ENCODE peak calls at places on chromosomes 16 and 17, in four cellular contexts. One of them, this sample, is unnamed.

GRCh38 chr16:47258874-47259461 is 115.2 kb upstream of the NETO2 start:
- DNase-seq in tibial nerve: no peak
- DNase-seq in breast epithelium: no peak
- DNase-seq in suprapubic skin: no peak
- DNase-seq in this sample: no peak

GRCh38 chr17:43791589-43791988 is 11.4 kb downstream of the CFAP97D1 start:
- DNase-seq in tibial nerve: no peak
- DNase-seq in suprapubic skin: no peak
- DNase-seq in breast epithelium: no peak
- DNase-seq in this sample: no peak

GRCh38 chr17:57604771-57605733 is 140.0 kb downstream of the CCDC182 start:
- DNase-seq in tibial nerve: peak
- DNase-seq in breast epithelium: peak
- DNase-seq in suprapubic skin: no peak
- DNase-seq in this sample: peak

GRCh38 chr16:66293207-66293735 is 73.2 kb upstream of the CDH5 start:
- DNase-seq in suprapubic skin: no peak
- DNase-seq in breast epithelium: no peak
- DNase-seq in tibial nerve: no peak
- DNase-seq in this sample: no peak

GRCh38 chr17:65518256-65518655 is 43.2 kb downstream of the AXIN2 start:
- DNase-seq in suprapubic skin: no peak
- DNase-seq in tibial nerve: no peak
- DNase-seq in breast epithelium: no peak
- DNase-seq in this sample: no peak

GRCh38 chr17:68771867-68772515 is 170.8 kb upstream of the FAM20A start:
- DNase-seq in tibial nerve: peak
- DNase-seq in suprapubic skin: no peak
- DNase-seq in breast epithelium: no peak
- DNase-seq in this sample: no peak

GRCh38 chr17:80279895-80280294 is 19.2 kb downstream of the RNF213 start:
- DNase-seq in suprapubic skin: no peak
- DNase-seq in breast epithelium: no peak
- DNase-seq in tibial nerve: no peak
- DNase-seq in this sample: no peak

GRCh38 chr17:42422412-42422957 is 571 bp downstream of the CAVIN1 start:
- DNase-seq in breast epithelium: peak
- DNase-seq in suprapubic skin: no peak
- DNase-seq in tibial nerve: no peak
- DNase-seq in this sample: no peak

GRCh38 chr16:63617047-63617989 is 1504.5 kb downstream of the CDH11 start:
- DNase-seq in suprapubic skin: no peak
- DNase-seq in breast epithelium: no peak
- DNase-seq in tibial nerve: no peak
- DNase-seq in this sample: no peak
- H3K4me3 ChIP-seq in suprapubic skin: peak
- H3K4me3 ChIP-seq in breast epithelium: peak
- H3K4me3 ChIP-seq in tibial nerve: peak
- H3K4me3 ChIP-seq in this sample: peak

GRCh38 chr17:334974-335481 is 17.6 kb downstream of the RPH3AL start:
- DNase-seq in tibial nerve: no peak
- DNase-seq in breast epithelium: no peak
- DNase-seq in suprapubic skin: peak
- DNase-seq in this sample: no peak

GRCh38 chr17:332558-333322 is 19.9 kb downstream of the RPH3AL start:
- DNase-seq in breast epithelium: no peak
- DNase-seq in suprapubic skin: peak
- DNase-seq in tibial nerve: no peak
- DNase-seq in this sample: no peak

GRCh38 chr17:335691-336090 is 16.9 kb downstream of the RPH3AL start:
- DNase-seq in tibial nerve: no peak
- DNase-seq in suprapubic skin: no peak
- DNase-seq in breast epithelium: no peak
- DNase-seq in this sample: no peak

GRCh38 chr17:332023-332422 is 20.6 kb downstream of the RPH3AL start:
- DNase-seq in suprapubic skin: no peak
- DNase-seq in tibial nerve: no peak
- DNase-seq in breast epithelium: no peak
- DNase-seq in this sample: no peak

DNA sequence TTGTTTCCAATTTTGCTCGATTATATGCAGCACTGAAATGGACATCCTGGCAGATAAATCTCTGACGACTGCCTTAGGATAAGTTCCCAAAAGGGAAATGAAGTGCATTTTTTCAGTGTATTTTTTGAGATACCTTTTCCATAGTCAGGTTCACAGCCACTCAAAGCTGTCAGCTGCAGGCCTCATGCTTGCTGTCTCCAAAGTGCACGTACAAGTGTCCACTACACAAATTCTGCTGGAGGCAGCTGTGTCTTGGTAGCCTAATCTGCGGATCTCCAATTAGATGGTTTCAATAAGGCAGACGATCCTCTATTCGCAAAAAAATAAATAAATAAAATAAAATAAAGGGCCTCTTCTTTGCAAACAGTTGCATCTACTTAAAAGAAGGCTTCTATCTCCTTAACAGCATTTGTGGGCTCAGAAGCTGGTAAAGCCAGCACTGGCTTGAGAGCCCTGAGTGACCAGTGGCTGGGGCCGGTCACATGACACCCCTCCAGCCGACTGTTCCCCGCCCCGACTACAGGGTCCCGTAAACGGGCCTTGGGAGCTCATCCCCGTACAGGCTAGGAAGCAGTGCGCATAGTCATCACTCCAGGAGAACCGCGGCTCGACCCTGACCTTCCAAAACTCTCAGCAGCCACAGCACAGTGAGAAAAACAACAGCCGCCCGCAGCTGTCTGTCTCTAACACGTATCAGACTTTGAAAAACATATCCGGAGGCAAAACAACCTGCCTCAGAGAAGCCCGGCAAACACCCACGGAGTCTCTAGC is 18.8 kb downstream of the RPH3AL start:
- DNase-seq in suprapubic skin: peak
- DNase-seq in tibial nerve: peak
- DNase-seq in breast epithelium: no peak
- DNase-seq in this sample: peak
- TF ChIP-seq POLR2A in suprapubic skin: no peak
- TF ChIP-seq POLR2A in tibial nerve: peak
- TF ChIP-seq POLR2A in breast epithelium: no peak
- TF ChIP-seq POLR2A in this sample: peak

DNA sequence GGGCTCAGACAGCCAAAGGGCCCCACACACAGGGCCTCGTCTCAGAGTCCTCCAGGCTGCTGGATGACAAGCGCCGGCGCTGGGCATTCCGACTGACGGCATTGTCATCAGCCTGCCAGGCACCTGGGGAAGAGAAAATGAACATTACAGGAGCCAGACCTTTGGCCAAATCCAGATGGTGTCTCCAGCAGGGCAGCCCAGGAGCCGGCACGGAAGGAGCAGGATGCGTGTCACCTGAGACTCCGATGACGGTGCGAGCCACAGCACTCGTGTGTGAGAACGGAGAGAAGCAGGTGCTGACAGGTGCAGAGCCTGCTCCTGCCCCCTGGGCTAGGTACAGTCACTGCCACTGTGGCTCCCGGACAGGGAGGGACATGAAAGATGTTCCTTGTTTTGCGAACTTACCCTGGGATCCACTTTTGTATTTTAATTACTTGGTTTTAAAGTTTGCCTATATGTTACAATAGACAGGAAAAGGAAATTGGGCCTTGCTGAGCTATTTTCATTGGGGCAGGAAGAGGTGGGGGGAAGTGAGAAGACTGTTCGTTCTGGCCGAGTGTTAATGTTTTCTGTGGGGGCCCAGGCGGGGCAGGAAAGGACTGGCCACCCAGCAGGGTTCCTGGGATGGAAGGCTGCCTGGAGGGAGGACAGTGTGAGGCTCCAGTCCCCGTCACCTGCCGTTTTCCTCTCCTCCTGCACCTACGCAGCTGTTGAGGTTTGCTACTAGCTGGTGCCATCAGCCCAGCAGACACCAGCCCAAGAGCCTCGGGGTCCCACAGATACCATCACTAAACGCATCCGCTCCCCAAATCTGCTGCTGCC is 4.4 kb upstream of the FOXJ1 start:
- DNase-seq in breast epithelium: peak
- DNase-seq in suprapubic skin: no peak
- DNase-seq in tibial nerve: no peak
- DNase-seq in this sample: peak
- H3K27ac ChIP-seq in breast epithelium: peak
- H3K27ac ChIP-seq in suprapubic skin: peak
- H3K27ac ChIP-seq in tibial nerve: no peak
- H3K27ac ChIP-seq in this sample: peak

DNA sequence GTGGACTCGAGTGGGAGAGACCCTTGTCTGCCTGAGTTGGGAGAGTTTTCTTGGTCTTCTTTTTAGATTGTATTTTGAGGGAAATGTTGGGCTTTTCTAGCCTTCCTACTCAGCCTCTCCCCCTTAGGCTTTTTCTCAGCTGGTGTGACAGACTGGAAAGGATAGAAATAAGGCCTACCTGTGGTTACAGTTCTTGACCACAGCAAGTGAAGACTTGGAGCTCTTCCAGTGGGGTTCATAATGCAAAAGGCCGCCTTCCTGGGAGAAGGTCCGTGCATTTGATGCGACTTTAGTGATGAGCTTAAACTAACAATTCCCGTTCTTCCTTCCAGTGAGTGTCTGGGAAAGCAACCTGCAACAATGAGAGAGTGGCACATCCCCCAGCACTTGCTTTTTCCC is 56.8 kb downstream of the B9D1 start:
- DNase-seq in suprapubic skin: no peak
- DNase-seq in tibial nerve: no peak
- DNase-seq in breast epithelium: no peak
- DNase-seq in this sample: no peak
- H3K4me3 ChIP-seq in suprapubic skin: no peak
- H3K4me3 ChIP-seq in tibial nerve: no peak
- H3K4me3 ChIP-seq in breast epithelium: no peak
- H3K4me3 ChIP-seq in this sample: no peak

This sample was measured in transverse colon.